ENCODE peak calls at places on chromosomes 7 and 10, in nine cellular contexts. One of them, this sample, is unnamed. For H3K36me3 and H3K27me3, the result is how much of the 10 kb centered on the place peaks cover.

GRCh38 chr7:141210862-141211261 is 137.0 kb downstream of the TMEM178B start:
- DNase-seq in hepatocyte: no peak
- DNase-seq in cardiac muscle cell: no peak
- DNase-seq in suprapubic skin: no peak
- DNase-seq in esophagus squamous epithelium: no peak
- DNase-seq in uterus: no peak
- DNase-seq in left ventricle myocardium inferior: no peak
- DNase-seq in heart right ventricle: no peak
- DNase-seq in fibroblast of lung: no peak
- DNase-seq in this sample: no peak

GRCh38 chr7:24936121-24936824 is 43.7 kb downstream of the OSBPL3 start:
- DNase-seq in fibroblast of lung: no peak
- DNase-seq in cardiac muscle cell: no peak
- DNase-seq in suprapubic skin: no peak
- DNase-seq in left ventricle myocardium inferior: no peak
- DNase-seq in heart right ventricle: no peak
- DNase-seq in esophagus squamous epithelium: no peak
- DNase-seq in hepatocyte: no peak
- DNase-seq in uterus: no peak
- DNase-seq in this sample: no peak

GRCh38 chr7:129053938-129054437 is 923 bp downstream of the TNPO3 start:
- DNase-seq in cardiac muscle cell: no peak
- DNase-seq in hepatocyte: peak
- DNase-seq in left ventricle myocardium inferior: no peak
- DNase-seq in esophagus squamous epithelium: no peak
- DNase-seq in uterus: no peak
- DNase-seq in fibroblast of lung: peak
- DNase-seq in heart right ventricle: peak
- DNase-seq in suprapubic skin: no peak
- DNase-seq in this sample: no peak

GRCh38 chr7:116978006-116978405 is 24.7 kb downstream of the ST7 start:
- DNase-seq in esophagus squamous epithelium: no peak
- DNase-seq in fibroblast of lung: no peak
- DNase-seq in heart right ventricle: no peak
- DNase-seq in left ventricle myocardium inferior: no peak
- DNase-seq in cardiac muscle cell: no peak
- DNase-seq in uterus: no peak
- DNase-seq in hepatocyte: no peak
- DNase-seq in suprapubic skin: no peak
- DNase-seq in this sample: no peak

GRCh38 chr7:90594791-90595317 is 1.3 kb upstream of the CDK14 start:
- DNase-seq in uterus: peak
- DNase-seq in heart right ventricle: peak
- DNase-seq in hepatocyte: peak
- DNase-seq in cardiac muscle cell: no peak
- DNase-seq in esophagus squamous epithelium: no peak
- DNase-seq in left ventricle myocardium inferior: peak
- DNase-seq in suprapubic skin: no peak
- DNase-seq in fibroblast of lung: peak
- DNase-seq in this sample: peak

GRCh38 chr7:134669845-134670373 is 23.3 kb downstream of the BPGM start:
- DNase-seq in heart right ventricle: no peak
- DNase-seq in fibroblast of lung: peak
- DNase-seq in esophagus squamous epithelium: no peak
- DNase-seq in hepatocyte: peak
- DNase-seq in left ventricle myocardium inferior: no peak
- DNase-seq in suprapubic skin: no peak
- DNase-seq in uterus: peak
- DNase-seq in cardiac muscle cell: peak
- DNase-seq in this sample: no peak

GRCh38 chr10:114188876-114189275 is 9.7 kb downstream of the TDRD1 start:
- DNase-seq in cardiac muscle cell: no peak
- DNase-seq in left ventricle myocardium inferior: no peak
- DNase-seq in heart right ventricle: no peak
- DNase-seq in fibroblast of lung: no peak
- DNase-seq in suprapubic skin: no peak
- DNase-seq in hepatocyte: no peak
- DNase-seq in uterus: no peak
- DNase-seq in esophagus squamous epithelium: no peak
- DNase-seq in this sample: no peak

GRCh38 chr10:34507217-34507616 is 307.9 kb downstream of the PARD3 start:
- DNase-seq in heart right ventricle: no peak
- DNase-seq in suprapubic skin: no peak
- DNase-seq in cardiac muscle cell: no peak
- DNase-seq in esophagus squamous epithelium: no peak
- DNase-seq in left ventricle myocardium inferior: no peak
- DNase-seq in uterus: no peak
- DNase-seq in fibroblast of lung: no peak
- DNase-seq in hepatocyte: no peak
- DNase-seq in this sample: no peak

GRCh38 chr10:128064615-128065580 is 61.3 kb downstream of the MKI67 start:
- DNase-seq in heart right ventricle: peak
- DNase-seq in cardiac muscle cell: no peak
- DNase-seq in uterus: peak
- DNase-seq in fibroblast of lung: peak
- DNase-seq in esophagus squamous epithelium: peak
- DNase-seq in hepatocyte: no peak
- DNase-seq in suprapubic skin: peak
- DNase-seq in left ventricle myocardium inferior: peak
- DNase-seq in this sample: peak

GRCh38 chr10:63257784-63258183 is 124.7 kb downstream of the NRBF2 start:
- DNase-seq in fibroblast of lung: no peak
- DNase-seq in esophagus squamous epithelium: no peak
- DNase-seq in uterus: no peak
- DNase-seq in hepatocyte: no peak
- DNase-seq in left ventricle myocardium inferior: no peak
- DNase-seq in cardiac muscle cell: no peak
- DNase-seq in suprapubic skin: no peak
- DNase-seq in heart right ventricle: no peak
- DNase-seq in this sample: no peak
- H3K36me3 ChIP-seq in fibroblast of lung: under half
- H3K36me3 ChIP-seq in esophagus squamous epithelium: under half
- H3K36me3 ChIP-seq in uterus: under half
- H3K36me3 ChIP-seq in hepatocyte: under half
- H3K36me3 ChIP-seq in left ventricle myocardium inferior: under half
- H3K36me3 ChIP-seq in cardiac muscle cell: under half
- H3K36me3 ChIP-seq in suprapubic skin: under half
- H3K36me3 ChIP-seq in heart right ventricle: under half
- H3K36me3 ChIP-seq in this sample: under half

GRCh38 chr10:77637474-77637985 is at the start of gene KCNMA1:
- DNase-seq in fibroblast of lung: peak
- DNase-seq in hepatocyte: peak
- DNase-seq in uterus: peak
- DNase-seq in suprapubic skin: no peak
- DNase-seq in esophagus squamous epithelium: no peak
- DNase-seq in heart right ventricle: no peak
- DNase-seq in left ventricle myocardium inferior: no peak
- DNase-seq in cardiac muscle cell: peak
- DNase-seq in this sample: peak

GRCh38 chr10:77640167-77640566 is 2.6 kb upstream of the KCNMA1 start:
- DNase-seq in uterus: no peak
- DNase-seq in fibroblast of lung: no peak
- DNase-seq in hepatocyte: no peak
- DNase-seq in heart right ventricle: no peak
- DNase-seq in cardiac muscle cell: no peak
- DNase-seq in esophagus squamous epithelium: no peak
- DNase-seq in suprapubic skin: no peak
- DNase-seq in left ventricle myocardium inferior: no peak
- DNase-seq in this sample: no peak

GRCh38 chr10:77639756-77640155 is 2.1 kb upstream of the KCNMA1 start:
- DNase-seq in suprapubic skin: no peak
- DNase-seq in left ventricle myocardium inferior: no peak
- DNase-seq in esophagus squamous epithelium: no peak
- DNase-seq in heart right ventricle: no peak
- DNase-seq in hepatocyte: no peak
- DNase-seq in uterus: no peak
- DNase-seq in cardiac muscle cell: no peak
- DNase-seq in fibroblast of lung: no peak
- DNase-seq in this sample: peak

GRCh38 chr10:77637986-77638765 is 568 bp upstream of the KCNMA1 start:
- DNase-seq in fibroblast of lung: peak
- DNase-seq in suprapubic skin: no peak
- DNase-seq in heart right ventricle: no peak
- DNase-seq in cardiac muscle cell: peak
- DNase-seq in hepatocyte: peak
- DNase-seq in esophagus squamous epithelium: no peak
- DNase-seq in uterus: peak
- DNase-seq in left ventricle myocardium inferior: no peak
- DNase-seq in this sample: peak

GRCh38 chr10:77638766-77639101 is 1.1 kb upstream of the KCNMA1 start:
- DNase-seq in uterus: no peak
- DNase-seq in fibroblast of lung: no peak
- DNase-seq in heart right ventricle: no peak
- DNase-seq in left ventricle myocardium inferior: no peak
- DNase-seq in suprapubic skin: no peak
- DNase-seq in cardiac muscle cell: no peak
- DNase-seq in esophagus squamous epithelium: no peak
- DNase-seq in hepatocyte: no peak
- DNase-seq in this sample: no peak
- H3K27me3 ChIP-seq in uterus: under half
- H3K27me3 ChIP-seq in fibroblast of lung: under half
- H3K27me3 ChIP-seq in heart right ventricle: half or more
- H3K27me3 ChIP-seq in left ventricle myocardium inferior: half or more
- H3K27me3 ChIP-seq in suprapubic skin: half or more
- H3K27me3 ChIP-seq in cardiac muscle cell: half or more
- H3K27me3 ChIP-seq in esophagus squamous epithelium: under half
- H3K27me3 ChIP-seq in hepatocyte: half or more
- H3K27me3 ChIP-seq in this sample: under half

GRCh38 chr7:99008921-99009530 is 130.7 kb downstream of the TRRAP start:
- DNase-seq in suprapubic skin: peak
- DNase-seq in esophagus squamous epithelium: no peak
- DNase-seq in uterus: no peak
- DNase-seq in cardiac muscle cell: no peak
- DNase-seq in fibroblast of lung: no peak
- DNase-seq in hepatocyte: no peak
- DNase-seq in heart right ventricle: no peak
- DNase-seq in left ventricle myocardium inferior: no peak
- DNase-seq in this sample: peak

GRCh38 chr7:99005776-99006175 is 127.4 kb downstream of the TRRAP start:
- DNase-seq in hepatocyte: no peak
- DNase-seq in esophagus squamous epithelium: no peak
- DNase-seq in heart right ventricle: no peak
- DNase-seq in left ventricle myocardium inferior: no peak
- DNase-seq in cardiac muscle cell: no peak
- DNase-seq in suprapubic skin: peak
- DNase-seq in fibroblast of lung: no peak
- DNase-seq in uterus: no peak
- DNase-seq in this sample: no peak

GRCh38 chr7:99008181-99008631 is 129.9 kb downstream of the TRRAP start:
- DNase-seq in esophagus squamous epithelium: no peak
- DNase-seq in cardiac muscle cell: no peak
- DNase-seq in suprapubic skin: peak
- DNase-seq in hepatocyte: no peak
- DNase-seq in uterus: no peak
- DNase-seq in left ventricle myocardium inferior: no peak
- DNase-seq in fibroblast of lung: no peak
- DNase-seq in heart right ventricle: no peak
- DNase-seq in this sample: peak

GRCh38 chr7:99004781-99005500 is 126.6 kb downstream of the TRRAP start:
- DNase-seq in suprapubic skin: peak
- DNase-seq in hepatocyte: no peak
- DNase-seq in uterus: no peak
- DNase-seq in left ventricle myocardium inferior: no peak
- DNase-seq in cardiac muscle cell: no peak
- DNase-seq in esophagus squamous epithelium: no peak
- DNase-seq in fibroblast of lung: no peak
- DNase-seq in heart right ventricle: no peak
- DNase-seq in this sample: no peak

DNA sequence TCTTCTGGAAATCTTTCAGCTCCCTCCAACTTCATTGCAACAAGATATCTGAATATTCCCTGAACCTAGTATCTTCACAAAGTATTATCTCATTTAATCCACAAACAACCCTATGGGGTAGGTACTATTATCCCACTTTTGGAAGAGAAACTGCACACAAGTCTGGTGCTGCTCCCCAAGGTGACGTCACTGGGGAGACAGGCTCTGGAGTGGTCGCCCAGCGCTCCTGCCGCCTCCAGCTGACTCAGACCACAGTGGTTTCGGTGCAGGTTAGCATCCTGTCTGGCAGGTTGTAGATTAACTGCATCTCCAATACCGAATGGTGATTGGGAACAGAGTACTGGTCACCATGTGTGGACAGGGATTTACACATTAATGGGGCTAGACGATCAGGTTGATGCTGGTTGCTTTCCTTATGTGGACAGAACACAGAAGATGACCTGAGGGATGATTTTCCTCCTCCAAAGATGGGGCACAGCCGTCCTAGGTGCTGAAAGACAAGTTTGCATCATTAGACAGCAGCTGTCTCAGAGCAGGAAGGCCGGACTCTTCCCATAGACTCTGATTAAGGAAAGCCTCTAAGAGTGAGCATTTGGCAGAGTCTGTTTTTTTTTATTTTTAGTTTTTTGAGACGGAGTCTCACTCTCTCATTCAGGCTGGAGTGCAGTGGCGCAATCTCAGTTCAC is 128.6 kb downstream of the TRRAP start:
- DNase-seq in hepatocyte: no peak
- DNase-seq in left ventricle myocardium inferior: no peak
- DNase-seq in uterus: no peak
- DNase-seq in esophagus squamous epithelium: no peak
- DNase-seq in heart right ventricle: no peak
- DNase-seq in suprapubic skin: peak
- DNase-seq in fibroblast of lung: no peak
- DNase-seq in cardiac muscle cell: no peak
- DNase-seq in this sample: no peak
- H3K36me3 ChIP-seq in hepatocyte: under half
- H3K36me3 ChIP-seq in left ventricle myocardium inferior: half or more
- H3K36me3 ChIP-seq in uterus: under half
- H3K36me3 ChIP-seq in esophagus squamous epithelium: under half
- H3K36me3 ChIP-seq in heart right ventricle: half or more
- H3K36me3 ChIP-seq in suprapubic skin: half or more
- H3K36me3 ChIP-seq in fibroblast of lung: under half
- H3K36me3 ChIP-seq in cardiac muscle cell: under half
- H3K36me3 ChIP-seq in this sample: half or more

GRCh38 chr10:108578258-108578657 is 1345.1 kb downstream of the XPNPEP1 start:
- DNase-seq in cardiac muscle cell: no peak
- DNase-seq in left ventricle myocardium inferior: no peak
- DNase-seq in fibroblast of lung: no peak
- DNase-seq in esophagus squamous epithelium: no peak
- DNase-seq in heart right ventricle: no peak
- DNase-seq in uterus: no peak
- DNase-seq in suprapubic skin: no peak
- DNase-seq in hepatocyte: no peak
- DNase-seq in this sample: no peak

GRCh38 chr10:108582888-108583287 is 1340.4 kb downstream of the XPNPEP1 start:
- DNase-seq in fibroblast of lung: no peak
- DNase-seq in esophagus squamous epithelium: no peak
- DNase-seq in hepatocyte: no peak
- DNase-seq in uterus: no peak
- DNase-seq in left ventricle myocardium inferior: no peak
- DNase-seq in suprapubic skin: no peak
- DNase-seq in cardiac muscle cell: no peak
- DNase-seq in heart right ventricle: no peak
- DNase-seq in this sample: no peak

GRCh38 chr10:108583827-108584226 is 1339.5 kb downstream of the XPNPEP1 start:
- DNase-seq in heart right ventricle: no peak
- DNase-seq in left ventricle myocardium inferior: no peak
- DNase-seq in esophagus squamous epithelium: no peak
- DNase-seq in uterus: no peak
- DNase-seq in hepatocyte: no peak
- DNase-seq in cardiac muscle cell: no peak
- DNase-seq in fibroblast of lung: no peak
- DNase-seq in suprapubic skin: no peak
- DNase-seq in this sample: no peak

GRCh38 chr10:108586424-108586823 is 1336.9 kb downstream of the XPNPEP1 start:
- DNase-seq in esophagus squamous epithelium: no peak
- DNase-seq in hepatocyte: no peak
- DNase-seq in suprapubic skin: no peak
- DNase-seq in uterus: no peak
- DNase-seq in fibroblast of lung: no peak
- DNase-seq in cardiac muscle cell: no peak
- DNase-seq in left ventricle myocardium inferior: no peak
- DNase-seq in heart right ventricle: no peak
- DNase-seq in this sample: no peak

GRCh38 chr10:108582387-108582786 is 1340.9 kb downstream of the XPNPEP1 start:
- DNase-seq in hepatocyte: peak
- DNase-seq in esophagus squamous epithelium: no peak
- DNase-seq in uterus: no peak
- DNase-seq in fibroblast of lung: peak
- DNase-seq in cardiac muscle cell: no peak
- DNase-seq in heart right ventricle: no peak
- DNase-seq in left ventricle myocardium inferior: no peak
- DNase-seq in suprapubic skin: no peak
- DNase-seq in this sample: no peak
- H3K27me3 ChIP-seq in hepatocyte: under half
- H3K27me3 ChIP-seq in esophagus squamous epithelium: under half
- H3K27me3 ChIP-seq in uterus: under half
- H3K27me3 ChIP-seq in fibroblast of lung: under half
- H3K27me3 ChIP-seq in cardiac muscle cell: under half
- H3K27me3 ChIP-seq in heart right ventricle: under half
- H3K27me3 ChIP-seq in left ventricle myocardium inferior: under half
- H3K27me3 ChIP-seq in suprapubic skin: under half
- H3K27me3 ChIP-seq in this sample: under half

This sample was measured in ascending aorta.